ENCODE peak calls at places on chromosomes 13 and 19, in four cellular contexts. G is A673, N is IMR-90, H is lung. M is an unnamed sample. For H3K4me1, the result is how much of the 10 kb centered on the place peaks cover.

GRCh38 chr13:84994582-84994981 is 804.6 kb downstream of the SLITRK6 start:
- DNase-seq in G (no peak), N (no peak), H (no peak), M (no peak)

GRCh38 chr19:48624791-48625723 is 5.8 kb downstream of the SPHK2 start:
- DNase-seq in G (no peak), N (no peak), H (no peak), M (peak)

GRCh38 chr13:114032121-114032799 is 58.4 kb upstream of the C13orf46 start:
- DNase-seq in G (no peak), N (peak), H (no peak), M (no peak)

GRCh38 chr13:73754727-73755292 is 379.4 kb downstream of the KLF12 start:
- DNase-seq in G (peak), N (peak), H (no peak), M (no peak)

GRCh38 chr13:30047154-30047874 is 196.9 kb upstream of the UBL3 start:
- DNase-seq in G (no peak), N (peak), H (no peak), M (no peak)

GRCh38 chr13:113671066-113672001 is 4.3 kb downstream of the GRK1 start:
- DNase-seq in G (no peak), N (no peak), H (no peak), M (peak)

GRCh38 chr13:111177081-111177711 is 62.1 kb downstream of the ARHGEF7 start:
- DNase-seq in G (peak), N (peak), H (no peak), M (peak)

GRCh38 chr19:4773047-4773640 is 18.4 kb upstream of the FEM1A start:
- DNase-seq in G (no peak), N (no peak), H (no peak), M (no peak)

GRCh38 chr13:76822691-76823267 is 63.4 kb downstream of the KCTD12 start:
- DNase-seq in G (peak), N (peak), H (no peak), M (no peak)

GRCh38 chr13:30900952-30901749 is 4.9 kb upstream of the MEDAG start:
- DNase-seq in G (no peak), N (no peak), H (no peak), M (no peak)

GRCh38 chr13:109941951-109942350 is 155.6 kb upstream of the IRS2 start:
- DNase-seq in G (peak), N (peak), H (no peak), M (no peak)

GRCh38 chr19:22606954-22607652 is 27.0 kb upstream of the ZNF492 start:
- DNase-seq in G (no peak), N (no peak), H (peak), M (no peak)

DNA sequence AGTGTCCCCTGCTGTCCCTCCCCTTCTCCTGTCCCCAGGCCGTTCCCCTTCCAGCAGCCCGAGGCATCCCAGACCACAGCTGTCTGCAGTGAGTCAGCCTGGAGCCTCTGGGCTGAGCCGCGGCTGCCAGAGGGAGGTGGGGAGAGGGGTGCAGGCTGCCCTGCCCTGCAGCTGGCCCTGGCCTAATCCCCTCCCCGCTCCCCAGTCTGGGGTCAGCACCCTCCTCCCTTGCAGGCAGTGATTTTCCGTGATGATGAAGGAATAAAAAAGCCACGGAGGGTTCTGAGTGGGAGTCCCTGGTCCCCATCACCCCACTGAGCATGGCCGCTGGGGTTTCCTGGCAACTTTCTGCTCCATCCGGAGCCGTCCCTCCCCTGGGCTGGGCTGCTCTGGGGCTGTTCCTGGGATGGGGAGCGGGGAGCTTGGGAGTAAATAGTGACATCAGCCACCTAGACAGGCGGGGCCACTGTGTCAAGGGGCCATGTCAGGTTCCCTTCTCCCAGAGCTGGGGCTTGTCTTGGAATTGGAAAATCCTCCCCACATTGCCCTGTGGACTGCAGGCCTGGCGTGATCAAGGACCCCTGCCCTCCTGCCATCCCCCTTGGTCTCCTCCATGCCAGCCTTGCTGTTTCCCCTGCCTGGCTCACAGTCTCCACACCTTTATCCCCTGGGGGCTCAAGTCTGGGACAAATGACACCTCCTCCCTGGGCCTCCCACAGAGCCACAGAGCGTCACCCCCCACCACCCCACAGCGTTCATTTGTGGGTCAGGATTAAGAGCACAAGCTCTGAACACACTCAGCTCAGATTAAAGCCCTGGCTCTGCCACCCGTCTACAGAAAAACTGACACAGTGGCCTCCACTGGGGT is 16.7 kb downstream of the SPC24 start:
- DNase-seq in G (peak), N (peak), H (peak), M (peak)
- H3K4me1 ChIP-seq in G (under half), N (under half), H (under half), M (under half)

DNA sequence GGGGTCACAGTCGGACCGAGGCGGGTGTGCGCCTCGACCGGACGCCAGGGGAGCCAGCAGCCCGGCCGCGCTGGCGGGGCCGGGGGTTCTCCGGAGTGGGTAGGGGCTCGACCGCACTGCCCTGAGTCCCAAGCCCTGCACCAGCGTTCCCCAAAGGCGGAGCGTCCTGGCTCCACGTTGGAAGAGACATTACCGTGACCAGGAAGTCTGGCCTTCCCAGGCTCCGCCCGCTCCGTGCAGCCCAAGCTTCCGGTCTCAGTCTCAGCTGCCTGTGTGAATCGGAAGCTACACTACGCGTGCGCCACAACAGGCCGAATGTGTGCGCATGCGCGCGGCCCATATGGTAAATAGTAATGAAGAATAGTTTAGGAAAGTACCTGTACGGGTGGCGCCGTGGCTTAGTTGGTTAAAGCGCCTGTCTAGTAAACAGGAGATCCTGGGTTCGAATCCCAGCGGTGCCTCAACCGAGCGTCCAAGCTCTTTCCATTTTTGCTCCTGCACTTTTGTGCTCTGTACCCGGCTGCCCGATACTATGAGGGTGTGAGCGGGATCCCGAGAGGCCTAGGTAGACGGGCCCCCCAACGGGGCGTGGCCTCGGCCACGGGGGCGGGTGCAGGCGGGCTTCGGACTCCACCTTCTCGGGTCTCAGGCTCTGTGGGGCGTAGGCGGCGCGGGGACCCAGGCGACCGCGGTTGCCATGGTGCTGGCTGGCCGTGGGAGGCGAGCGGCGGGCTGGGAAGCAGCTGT is 17.3 kb upstream of the LRP3 start:
- DNase-seq in G (peak), N (peak), H (peak), M (peak)
- TF ChIP-seq CTCF in G (no peak), N (no peak), H (no peak), M (no peak)

DNA sequence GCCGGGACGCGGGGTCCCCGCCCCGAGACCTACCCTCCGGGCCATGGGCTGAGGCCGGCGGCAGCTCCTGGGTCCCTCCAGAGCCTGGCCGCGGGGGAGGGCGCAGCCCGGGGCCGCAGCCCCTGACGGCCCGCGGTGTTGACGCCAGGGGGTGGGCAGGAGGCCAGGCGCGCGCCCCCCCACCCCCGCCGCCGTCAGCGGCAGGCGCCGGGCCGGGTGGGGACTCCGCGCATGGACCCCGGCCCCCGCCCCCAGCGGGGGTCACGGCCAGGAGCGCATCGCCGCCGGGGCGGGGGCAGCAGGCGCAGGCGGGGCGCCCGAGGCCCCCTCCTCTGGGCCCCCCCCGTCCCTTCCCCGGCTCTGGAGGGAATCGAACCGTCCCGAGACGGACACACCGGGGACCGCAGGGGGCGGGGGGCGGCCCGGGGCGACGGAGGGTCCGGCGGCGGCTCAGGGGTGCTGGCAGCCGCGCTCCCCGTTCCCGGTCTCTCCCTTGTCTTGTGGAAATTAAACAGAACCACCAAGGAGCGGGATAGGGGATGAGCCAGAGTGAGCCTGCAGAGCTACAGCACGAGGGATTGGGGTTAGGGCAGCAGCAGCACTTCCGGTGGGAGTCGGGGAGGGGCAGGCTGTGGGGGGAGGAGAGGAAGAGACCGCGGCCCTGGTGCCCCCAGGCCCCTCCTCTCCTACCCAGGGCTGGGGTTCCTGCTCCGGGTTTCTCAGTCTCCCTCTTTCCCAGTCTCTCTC is at the start of gene MEIS3:
- DNase-seq in G (peak), N (no peak), H (no peak), M (peak)
- H3K4me3 ChIP-seq in G (peak), N (peak), H (no peak), M (peak)

DNA sequence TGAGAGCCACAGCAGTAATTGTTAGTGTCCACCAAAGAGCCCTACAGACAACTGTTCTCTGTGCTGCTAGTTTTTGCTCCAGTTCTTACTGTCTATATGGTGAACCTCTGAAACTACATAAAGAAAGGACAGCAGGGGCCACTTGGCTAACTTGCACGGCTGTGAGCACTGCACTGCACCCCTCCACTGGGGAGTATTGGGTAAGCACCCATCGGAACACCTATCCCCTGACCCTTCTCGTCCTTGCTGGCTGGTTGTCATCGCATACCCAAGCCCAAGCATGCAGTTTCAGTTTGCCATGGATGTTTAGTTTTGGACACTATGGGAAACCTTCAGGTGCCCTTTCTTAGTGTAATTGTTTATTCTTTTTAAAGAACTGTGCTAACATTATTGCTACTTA is 73.2 kb upstream of the GPR183 start:
- DNase-seq in G (no peak), N (no peak), H (no peak), M (no peak)
- H3K4me1 ChIP-seq in G (under half), N (under half), H (under half), M (under half)

GRCh38 chr19:18940791-18941627 is at the start of gene HOMER3:
- DNase-seq in G (peak), N (peak), H (peak), M (peak)
- TF ChIP-seq CTCF in G (no peak), N (peak), H (no peak), M (no peak)